ENCODE peak calls at places on chromosomes 12 and 14, in four cellular contexts. P is GM23338, M is H1, H is K562. O is an unnamed sample.

GRCh38 chr14:85217412-85217811 is 312.5 kb upstream of the FLRT2 start:
- DNase-seq in P (no peak), M (no peak), H (no peak), O (no peak)

GRCh38 chr12:87809916-87810315 is 219.3 kb downstream of the C12orf50 start:
- DNase-seq in P (no peak), M (no peak), H (no peak), O (no peak)

GRCh38 chr14:71593966-71594365 is 338.3 kb upstream of the RGS6 start:
- DNase-seq in P (no peak), M (no peak), H (no peak), O (no peak)

GRCh38 chr12:109881752-109882151 is 1.4 kb upstream of the GLTP start:
- DNase-seq in P (no peak), M (no peak), H (no peak), O (no peak)

GRCh38 chr12:125773033-125773432 is 707.8 kb downstream of the AACS start:
- DNase-seq in P (peak), M (peak), H (peak), O (no peak)

GRCh38 chr12:56724660-56724988 is 475 bp downstream of the NACA start:
- DNase-seq in P (peak), M (no peak), H (peak), O (no peak)

GRCh38 chr12:117819160-117819559 is 149.6 kb downstream of the KSR2 start:
- DNase-seq in P (no peak), M (no peak), H (no peak), O (no peak)

GRCh38 chr12:131950182-131950913 is 606 bp downstream of the EP400 start:
- DNase-seq in P (peak), M (no peak), H (peak), O (no peak)

GRCh38 chr14:97046991-97047390 is 249.8 kb downstream of the VRK1 start:
- DNase-seq in P (no peak), M (no peak), H (no peak), O (no peak)

GRCh38 chr12:110619534-110619953 is 5.6 kb downstream of the TCTN1 start:
- DNase-seq in P (no peak), M (no peak), H (no peak), O (peak)

GRCh38 chr12:118773956-118774723 is 207.2 kb upstream of the SRRM4 start:
- DNase-seq in P (peak), M (peak), H (no peak), O (no peak)

GRCh38 chr14:21711360-21711961 is 37.8 kb upstream of the OR4E1 start:
- DNase-seq in P (peak), M (no peak), H (peak), O (no peak)
- TF ChIP-seq CREB1 in P (no peak), M (no peak), H (no peak), O (no peak)

GRCh38 chr12:115916910-115917668 is 360.4 kb downstream of the MED13L start:
- DNase-seq in P (peak), M (peak), H (peak), O (no peak)
- TF ChIP-seq EZH2 in P (no peak), M (no peak), H (no peak), O (no peak)

DNA sequence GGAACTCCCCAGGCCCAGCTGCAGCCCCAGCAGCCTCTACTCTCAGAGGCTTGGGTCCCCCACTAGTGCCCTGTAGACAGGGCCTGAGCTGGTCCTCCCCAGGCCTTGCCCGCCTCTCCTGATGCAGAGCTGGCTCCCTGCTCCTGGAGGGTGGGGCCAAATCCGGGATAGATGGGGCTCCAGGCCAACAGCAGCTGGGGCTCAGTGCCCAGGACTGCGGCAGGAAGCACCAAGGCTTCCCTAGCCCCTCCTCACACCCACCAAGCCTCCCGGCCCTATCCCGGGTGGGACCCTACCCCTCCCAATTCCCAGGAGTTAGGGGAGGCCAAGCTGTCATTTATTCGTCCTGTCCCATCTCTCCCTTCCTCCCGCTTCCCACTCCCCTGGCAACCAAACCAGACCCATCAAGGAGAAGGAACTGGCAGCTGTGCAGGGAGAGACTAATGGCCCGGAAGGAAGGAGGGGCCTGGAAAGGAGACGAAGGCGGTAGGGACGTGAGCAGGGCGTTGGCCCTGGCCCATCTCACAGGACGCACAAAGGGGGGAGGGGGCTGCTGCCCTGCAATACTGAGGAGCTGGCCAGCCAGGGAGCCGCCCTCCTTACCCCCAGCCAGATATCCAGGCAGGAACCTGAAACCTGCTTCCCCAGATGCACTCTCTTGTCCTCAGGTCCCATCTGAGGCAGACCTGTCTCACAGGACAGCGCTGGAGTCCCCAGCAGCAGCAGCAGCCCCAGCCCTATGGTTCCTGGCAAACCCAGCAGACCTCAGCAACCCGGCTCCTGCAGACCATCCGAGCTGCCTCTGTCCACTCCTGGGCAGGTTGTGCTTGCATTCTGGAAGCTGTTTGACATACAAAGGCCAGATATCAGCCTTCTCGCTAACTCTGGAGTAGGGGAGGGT is 1.6 kb upstream of the PRPH start:
- DNase-seq in P (peak), M (no peak), H (no peak), O (no peak)
- TF ChIP-seq CREB1 in P (no peak), M (no peak), H (no peak), O (no peak)

GRCh38 chr12:4809449-4810218 is 89.4 kb downstream of the GALNT8 start:
- DNase-seq in P (peak), M (no peak), H (no peak), O (no peak)
- TF ChIP-seq EZH2 in P (no peak), M (peak), H (no peak), O (no peak)

GRCh38 chr14:53316504-53316903 is 163.4 kb upstream of the DDHD1 start:
- DNase-seq in P (no peak), M (no peak), H (no peak), O (no peak)
- TF ChIP-seq CREB1 in P (no peak), M (no peak), H (no peak), O (no peak)

GRCh38 chr14:105076296-105076804 is 11.1 kb upstream of the GPR132 start:
- DNase-seq in P (no peak), M (no peak), H (no peak), O (no peak)
- TF ChIP-seq EZH2 in P (no peak), M (no peak), H (no peak), O (no peak)